ENCODE peak calls at places on chromosomes 4 and X, in nine cellular contexts. One of them, this sample, is unnamed.

GRCh38 chr4:76219299-76220055 is 5.9 kb upstream of the SCARB2 start:
- DNase-seq in iris pigment epithelial cell: peak
- DNase-seq in astrocyte of the spinal cord: no peak
- DNase-seq in GM12892: no peak
- DNase-seq in HCT116: no peak
- DNase-seq in stimulated activated CD4-positive, alpha-beta T cell treated with anti-CD3 and anti-CD28 coated beads, Interleukin-1b, Interleukin-23, amount 100 ng/mL, for 1 hour: no peak
- DNase-seq in non-pigmented ciliary epithelial cell: no peak
- DNase-seq in stimulated activated CD8-positive, alpha-beta memory T cell treated with anti-CD3 and anti-CD28 coated beads, Interleukin-15, amount 100 ng/mL, for 4 hours: no peak
- DNase-seq in NCI-H774: no peak
- DNase-seq in this sample: no peak

GRCh38 chrX:28889691-28890090 is 302.4 kb downstream of the IL1RAPL1 start:
- DNase-seq in HCT116: no peak
- DNase-seq in GM12892: no peak
- DNase-seq in NCI-H774: no peak
- DNase-seq in astrocyte of the spinal cord: no peak
- DNase-seq in iris pigment epithelial cell: no peak
- DNase-seq in stimulated activated CD4-positive, alpha-beta T cell treated with anti-CD3 and anti-CD28 coated beads, Interleukin-1b, Interleukin-23, amount 100 ng/mL, for 1 hour: no peak
- DNase-seq in non-pigmented ciliary epithelial cell: no peak
- DNase-seq in stimulated activated CD8-positive, alpha-beta memory T cell treated with anti-CD3 and anti-CD28 coated beads, Interleukin-15, amount 100 ng/mL, for 4 hours: no peak
- DNase-seq in this sample: no peak

GRCh38 chr4:89657931-89658700 is 178.8 kb downstream of the SNCA start:
- DNase-seq in HCT116: peak
- DNase-seq in stimulated activated CD8-positive, alpha-beta memory T cell treated with anti-CD3 and anti-CD28 coated beads, Interleukin-15, amount 100 ng/mL, for 4 hours: no peak
- DNase-seq in NCI-H774: no peak
- DNase-seq in stimulated activated CD4-positive, alpha-beta T cell treated with anti-CD3 and anti-CD28 coated beads, Interleukin-1b, Interleukin-23, amount 100 ng/mL, for 1 hour: no peak
- DNase-seq in GM12892: no peak
- DNase-seq in astrocyte of the spinal cord: peak
- DNase-seq in non-pigmented ciliary epithelial cell: peak
- DNase-seq in iris pigment epithelial cell: peak
- DNase-seq in this sample: peak

GRCh38 chrX:104173841-104174240 is 7.6 kb downstream of the FAM199X start:
- DNase-seq in iris pigment epithelial cell: no peak
- DNase-seq in astrocyte of the spinal cord: no peak
- DNase-seq in HCT116: no peak
- DNase-seq in non-pigmented ciliary epithelial cell: no peak
- DNase-seq in stimulated activated CD8-positive, alpha-beta memory T cell treated with anti-CD3 and anti-CD28 coated beads, Interleukin-15, amount 100 ng/mL, for 4 hours: no peak
- DNase-seq in NCI-H774: no peak
- DNase-seq in stimulated activated CD4-positive, alpha-beta T cell treated with anti-CD3 and anti-CD28 coated beads, Interleukin-1b, Interleukin-23, amount 100 ng/mL, for 1 hour: no peak
- DNase-seq in GM12892: no peak
- DNase-seq in this sample: no peak

GRCh38 chr4:80307183-80307735 is 28.3 kb upstream of the CFAP299 start:
- DNase-seq in iris pigment epithelial cell: peak
- DNase-seq in GM12892: no peak
- DNase-seq in stimulated activated CD8-positive, alpha-beta memory T cell treated with anti-CD3 and anti-CD28 coated beads, Interleukin-15, amount 100 ng/mL, for 4 hours: no peak
- DNase-seq in NCI-H774: peak
- DNase-seq in non-pigmented ciliary epithelial cell: no peak
- DNase-seq in astrocyte of the spinal cord: peak
- DNase-seq in stimulated activated CD4-positive, alpha-beta T cell treated with anti-CD3 and anti-CD28 coated beads, Interleukin-1b, Interleukin-23, amount 100 ng/mL, for 1 hour: no peak
- DNase-seq in HCT116: no peak
- DNase-seq in this sample: peak

GRCh38 chrX:144946696-144947095 is 300.6 kb upstream of the SPANXN1 start:
- DNase-seq in stimulated activated CD8-positive, alpha-beta memory T cell treated with anti-CD3 and anti-CD28 coated beads, Interleukin-15, amount 100 ng/mL, for 4 hours: no peak
- DNase-seq in NCI-H774: no peak
- DNase-seq in HCT116: no peak
- DNase-seq in stimulated activated CD4-positive, alpha-beta T cell treated with anti-CD3 and anti-CD28 coated beads, Interleukin-1b, Interleukin-23, amount 100 ng/mL, for 1 hour: no peak
- DNase-seq in astrocyte of the spinal cord: peak
- DNase-seq in iris pigment epithelial cell: peak
- DNase-seq in GM12892: no peak
- DNase-seq in non-pigmented ciliary epithelial cell: no peak
- DNase-seq in this sample: no peak

GRCh38 chr4:139628184-139629012 is 37.2 kb upstream of the MGST2 start:
- DNase-seq in stimulated activated CD4-positive, alpha-beta T cell treated with anti-CD3 and anti-CD28 coated beads, Interleukin-1b, Interleukin-23, amount 100 ng/mL, for 1 hour: no peak
- DNase-seq in non-pigmented ciliary epithelial cell: no peak
- DNase-seq in HCT116: no peak
- DNase-seq in stimulated activated CD8-positive, alpha-beta memory T cell treated with anti-CD3 and anti-CD28 coated beads, Interleukin-15, amount 100 ng/mL, for 4 hours: no peak
- DNase-seq in NCI-H774: no peak
- DNase-seq in astrocyte of the spinal cord: no peak
- DNase-seq in iris pigment epithelial cell: no peak
- DNase-seq in GM12892: no peak
- DNase-seq in this sample: no peak

GRCh38 chrX:138128025-138128671 is 562.2 kb downstream of the ZIC3 start:
- DNase-seq in stimulated activated CD8-positive, alpha-beta memory T cell treated with anti-CD3 and anti-CD28 coated beads, Interleukin-15, amount 100 ng/mL, for 4 hours: no peak
- DNase-seq in NCI-H774: peak
- DNase-seq in stimulated activated CD4-positive, alpha-beta T cell treated with anti-CD3 and anti-CD28 coated beads, Interleukin-1b, Interleukin-23, amount 100 ng/mL, for 1 hour: no peak
- DNase-seq in HCT116: peak
- DNase-seq in astrocyte of the spinal cord: peak
- DNase-seq in non-pigmented ciliary epithelial cell: no peak
- DNase-seq in GM12892: peak
- DNase-seq in iris pigment epithelial cell: peak
- DNase-seq in this sample: peak

GRCh38 chrX:139770366-139770765 is 62.4 kb upstream of the MCF2 start:
- DNase-seq in stimulated activated CD4-positive, alpha-beta T cell treated with anti-CD3 and anti-CD28 coated beads, Interleukin-1b, Interleukin-23, amount 100 ng/mL, for 1 hour: no peak
- DNase-seq in non-pigmented ciliary epithelial cell: no peak
- DNase-seq in stimulated activated CD8-positive, alpha-beta memory T cell treated with anti-CD3 and anti-CD28 coated beads, Interleukin-15, amount 100 ng/mL, for 4 hours: no peak
- DNase-seq in NCI-H774: no peak
- DNase-seq in iris pigment epithelial cell: no peak
- DNase-seq in astrocyte of the spinal cord: no peak
- DNase-seq in GM12892: no peak
- DNase-seq in HCT116: no peak
- DNase-seq in this sample: no peak

GRCh38 chr4:73408181-73408867 is 4.2 kb downstream of the ALB start:
- DNase-seq in stimulated activated CD8-positive, alpha-beta memory T cell treated with anti-CD3 and anti-CD28 coated beads, Interleukin-15, amount 100 ng/mL, for 4 hours: no peak
- DNase-seq in non-pigmented ciliary epithelial cell: no peak
- DNase-seq in astrocyte of the spinal cord: no peak
- DNase-seq in NCI-H774: no peak
- DNase-seq in iris pigment epithelial cell: no peak
- DNase-seq in GM12892: no peak
- DNase-seq in stimulated activated CD4-positive, alpha-beta T cell treated with anti-CD3 and anti-CD28 coated beads, Interleukin-1b, Interleukin-23, amount 100 ng/mL, for 1 hour: no peak
- DNase-seq in HCT116: no peak
- DNase-seq in this sample: no peak

GRCh38 chr4:40976343-40976742 is 226.6 kb downstream of the NSUN7 start:
- DNase-seq in GM12892: no peak
- DNase-seq in iris pigment epithelial cell: peak
- DNase-seq in stimulated activated CD8-positive, alpha-beta memory T cell treated with anti-CD3 and anti-CD28 coated beads, Interleukin-15, amount 100 ng/mL, for 4 hours: no peak
- DNase-seq in stimulated activated CD4-positive, alpha-beta T cell treated with anti-CD3 and anti-CD28 coated beads, Interleukin-1b, Interleukin-23, amount 100 ng/mL, for 1 hour: no peak
- DNase-seq in NCI-H774: peak
- DNase-seq in non-pigmented ciliary epithelial cell: no peak
- DNase-seq in HCT116: peak
- DNase-seq in astrocyte of the spinal cord: peak
- DNase-seq in this sample: peak

GRCh38 chrX:124328765-124329164 is 3.7 kb upstream of the TEX13D start:
- DNase-seq in astrocyte of the spinal cord: peak
- DNase-seq in HCT116: no peak
- DNase-seq in non-pigmented ciliary epithelial cell: no peak
- DNase-seq in stimulated activated CD4-positive, alpha-beta T cell treated with anti-CD3 and anti-CD28 coated beads, Interleukin-1b, Interleukin-23, amount 100 ng/mL, for 1 hour: no peak
- DNase-seq in NCI-H774: no peak
- DNase-seq in iris pigment epithelial cell: no peak
- DNase-seq in GM12892: no peak
- DNase-seq in stimulated activated CD8-positive, alpha-beta memory T cell treated with anti-CD3 and anti-CD28 coated beads, Interleukin-15, amount 100 ng/mL, for 4 hours: no peak
- DNase-seq in this sample: no peak

GRCh38 chr4:185082549-185082948 is 60.5 kb upstream of the SLC25A4 start:
- DNase-seq in astrocyte of the spinal cord: no peak
- DNase-seq in iris pigment epithelial cell: peak
- DNase-seq in non-pigmented ciliary epithelial cell: no peak
- DNase-seq in NCI-H774: no peak
- DNase-seq in stimulated activated CD4-positive, alpha-beta T cell treated with anti-CD3 and anti-CD28 coated beads, Interleukin-1b, Interleukin-23, amount 100 ng/mL, for 1 hour: no peak
- DNase-seq in stimulated activated CD8-positive, alpha-beta memory T cell treated with anti-CD3 and anti-CD28 coated beads, Interleukin-15, amount 100 ng/mL, for 4 hours: no peak
- DNase-seq in HCT116: no peak
- DNase-seq in GM12892: no peak
- DNase-seq in this sample: no peak

GRCh38 chrX:84187501-84188319 is at the start of gene RPS6KA6:
- DNase-seq in stimulated activated CD4-positive, alpha-beta T cell treated with anti-CD3 and anti-CD28 coated beads, Interleukin-1b, Interleukin-23, amount 100 ng/mL, for 1 hour: no peak
- DNase-seq in iris pigment epithelial cell: peak
- DNase-seq in non-pigmented ciliary epithelial cell: no peak
- DNase-seq in astrocyte of the spinal cord: peak
- DNase-seq in NCI-H774: peak
- DNase-seq in GM12892: peak
- DNase-seq in stimulated activated CD8-positive, alpha-beta memory T cell treated with anti-CD3 and anti-CD28 coated beads, Interleukin-15, amount 100 ng/mL, for 4 hours: no peak
- DNase-seq in HCT116: no peak
- DNase-seq in this sample: peak

GRCh38 chr4:182318256-182318655 is 75.1 kb downstream of the TENM3 start:
- DNase-seq in HCT116: no peak
- DNase-seq in astrocyte of the spinal cord: no peak
- DNase-seq in stimulated activated CD8-positive, alpha-beta memory T cell treated with anti-CD3 and anti-CD28 coated beads, Interleukin-15, amount 100 ng/mL, for 4 hours: no peak
- DNase-seq in non-pigmented ciliary epithelial cell: no peak
- DNase-seq in GM12892: no peak
- DNase-seq in stimulated activated CD4-positive, alpha-beta T cell treated with anti-CD3 and anti-CD28 coated beads, Interleukin-1b, Interleukin-23, amount 100 ng/mL, for 1 hour: no peak
- DNase-seq in NCI-H774: no peak
- DNase-seq in iris pigment epithelial cell: peak
- DNase-seq in this sample: no peak

GRCh38 chr4:107858158-107858742 is 33.5 kb downstream of the SGMS2 start:
- DNase-seq in astrocyte of the spinal cord: no peak
- DNase-seq in stimulated activated CD4-positive, alpha-beta T cell treated with anti-CD3 and anti-CD28 coated beads, Interleukin-1b, Interleukin-23, amount 100 ng/mL, for 1 hour: no peak
- DNase-seq in non-pigmented ciliary epithelial cell: no peak
- DNase-seq in GM12892: no peak
- DNase-seq in stimulated activated CD8-positive, alpha-beta memory T cell treated with anti-CD3 and anti-CD28 coated beads, Interleukin-15, amount 100 ng/mL, for 4 hours: no peak
- DNase-seq in HCT116: no peak
- DNase-seq in NCI-H774: no peak
- DNase-seq in iris pigment epithelial cell: no peak
- DNase-seq in this sample: no peak

GRCh38 chr4:125838924-125839323 is 524.2 kb downstream of the FAT4 start:
- DNase-seq in non-pigmented ciliary epithelial cell: no peak
- DNase-seq in NCI-H774: no peak
- DNase-seq in iris pigment epithelial cell: peak
- DNase-seq in GM12892: no peak
- DNase-seq in stimulated activated CD8-positive, alpha-beta memory T cell treated with anti-CD3 and anti-CD28 coated beads, Interleukin-15, amount 100 ng/mL, for 4 hours: no peak
- DNase-seq in stimulated activated CD4-positive, alpha-beta T cell treated with anti-CD3 and anti-CD28 coated beads, Interleukin-1b, Interleukin-23, amount 100 ng/mL, for 1 hour: no peak
- DNase-seq in HCT116: no peak
- DNase-seq in astrocyte of the spinal cord: no peak
- DNase-seq in this sample: no peak

GRCh38 chrX:39782276-39782675 is 315.5 kb downstream of the BCOR start:
- DNase-seq in stimulated activated CD8-positive, alpha-beta memory T cell treated with anti-CD3 and anti-CD28 coated beads, Interleukin-15, amount 100 ng/mL, for 4 hours: no peak
- DNase-seq in GM12892: no peak
- DNase-seq in non-pigmented ciliary epithelial cell: no peak
- DNase-seq in astrocyte of the spinal cord: no peak
- DNase-seq in NCI-H774: no peak
- DNase-seq in stimulated activated CD4-positive, alpha-beta T cell treated with anti-CD3 and anti-CD28 coated beads, Interleukin-1b, Interleukin-23, amount 100 ng/mL, for 1 hour: no peak
- DNase-seq in HCT116: no peak
- DNase-seq in iris pigment epithelial cell: no peak
- DNase-seq in this sample: no peak

GRCh38 chr4:26459054-26459755 is 31.1 kb downstream of the CCKAR start:
- DNase-seq in stimulated activated CD4-positive, alpha-beta T cell treated with anti-CD3 and anti-CD28 coated beads, Interleukin-1b, Interleukin-23, amount 100 ng/mL, for 1 hour: no peak
- DNase-seq in iris pigment epithelial cell: peak
- DNase-seq in NCI-H774: peak
- DNase-seq in astrocyte of the spinal cord: peak
- DNase-seq in GM12892: peak
- DNase-seq in non-pigmented ciliary epithelial cell: peak
- DNase-seq in stimulated activated CD8-positive, alpha-beta memory T cell treated with anti-CD3 and anti-CD28 coated beads, Interleukin-15, amount 100 ng/mL, for 4 hours: no peak
- DNase-seq in HCT116: peak
- DNase-seq in this sample: peak

GRCh38 chr4:105060628-105061027 is 86.0 kb upstream of the TET2 start:
- DNase-seq in GM12892: peak
- DNase-seq in iris pigment epithelial cell: peak
- DNase-seq in astrocyte of the spinal cord: peak
- DNase-seq in NCI-H774: no peak
- DNase-seq in HCT116: no peak
- DNase-seq in stimulated activated CD8-positive, alpha-beta memory T cell treated with anti-CD3 and anti-CD28 coated beads, Interleukin-15, amount 100 ng/mL, for 4 hours: no peak
- DNase-seq in non-pigmented ciliary epithelial cell: peak
- DNase-seq in stimulated activated CD4-positive, alpha-beta T cell treated with anti-CD3 and anti-CD28 coated beads, Interleukin-1b, Interleukin-23, amount 100 ng/mL, for 1 hour: no peak
- DNase-seq in this sample: no peak

GRCh38 chr4:4856071-4857000 is 3.1 kb upstream of the MSX1 start:
- DNase-seq in iris pigment epithelial cell: no peak
- DNase-seq in stimulated activated CD4-positive, alpha-beta T cell treated with anti-CD3 and anti-CD28 coated beads, Interleukin-1b, Interleukin-23, amount 100 ng/mL, for 1 hour: no peak
- DNase-seq in HCT116: no peak
- DNase-seq in stimulated activated CD8-positive, alpha-beta memory T cell treated with anti-CD3 and anti-CD28 coated beads, Interleukin-15, amount 100 ng/mL, for 4 hours: no peak
- DNase-seq in GM12892: no peak
- DNase-seq in non-pigmented ciliary epithelial cell: no peak
- DNase-seq in astrocyte of the spinal cord: peak
- DNase-seq in NCI-H774: no peak
- DNase-seq in this sample: peak

GRCh38 chrX:40062525-40063193 is 35.1 kb downstream of the BCOR start:
- DNase-seq in iris pigment epithelial cell: no peak
- DNase-seq in stimulated activated CD4-positive, alpha-beta T cell treated with anti-CD3 and anti-CD28 coated beads, Interleukin-1b, Interleukin-23, amount 100 ng/mL, for 1 hour: no peak
- DNase-seq in GM12892: no peak
- DNase-seq in stimulated activated CD8-positive, alpha-beta memory T cell treated with anti-CD3 and anti-CD28 coated beads, Interleukin-15, amount 100 ng/mL, for 4 hours: no peak
- DNase-seq in non-pigmented ciliary epithelial cell: no peak
- DNase-seq in HCT116: no peak
- DNase-seq in NCI-H774: no peak
- DNase-seq in astrocyte of the spinal cord: no peak
- DNase-seq in this sample: no peak

GRCh38 chrX:141619336-141619735 is 29.8 kb downstream of the SPANXA2 start:
- DNase-seq in non-pigmented ciliary epithelial cell: no peak
- DNase-seq in stimulated activated CD4-positive, alpha-beta T cell treated with anti-CD3 and anti-CD28 coated beads, Interleukin-1b, Interleukin-23, amount 100 ng/mL, for 1 hour: no peak
- DNase-seq in GM12892: no peak
- DNase-seq in stimulated activated CD8-positive, alpha-beta memory T cell treated with anti-CD3 and anti-CD28 coated beads, Interleukin-15, amount 100 ng/mL, for 4 hours: no peak
- DNase-seq in NCI-H774: no peak
- DNase-seq in astrocyte of the spinal cord: peak
- DNase-seq in HCT116: no peak
- DNase-seq in iris pigment epithelial cell: peak
- DNase-seq in this sample: no peak